ENCODE peak calls at places on chromosomes 5 and 9, in six cellular contexts. I is PC-3, B is GM23338, O is PC-9, E is heart right ventricle, Y is heart left ventricle. W is an unnamed sample.

GRCh38 chr5:149863830-149864229 is 80.8 kb downstream of the PDE6A start:
- DNase-seq in I (no peak), B (no peak), O (no peak), E (no peak), Y (no peak), W (no peak)

GRCh38 chr5:150801117-150801927 is 22.8 kb downstream of the SMIM3 start:
- DNase-seq in I (peak), B (peak), O (peak), E (no peak), Y (no peak), W (peak)

GRCh38 chr5:128213340-128213739 is 129.8 kb downstream of the SLC12A2 start:
- DNase-seq in I (peak), B (peak), O (peak), E (no peak), Y (peak), W (peak)

GRCh38 chr9:108551030-108551964 is 304.5 kb downstream of the ACTL7B start:
- DNase-seq in I (peak), B (peak), O (peak), E (no peak), Y (no peak), W (peak)

GRCh38 chr9:76900884-76901440 is 5.0 kb downstream of the PRUNE2 start:
- DNase-seq in I (no peak), B (no peak), O (no peak), E (no peak), Y (no peak), W (no peak)

GRCh38 chr9:108869092-108869725 is 7.1 kb downstream of the ACTL7A start:
- DNase-seq in I (peak), B (no peak), O (peak), E (no peak), Y (no peak), W (peak)

GRCh38 chr9:108234811-108235210 is 621.0 kb downstream of the ACTL7B start:
- DNase-seq in I (no peak), B (no peak), O (no peak), E (no peak), Y (no peak), W (peak)

GRCh38 chr5:113059232-113059805 is 82.7 kb downstream of the DCP2 start:
- DNase-seq in I (no peak), B (no peak), O (no peak), E (peak), Y (no peak), W (peak)

GRCh38 chr9:77707696-77708095 is 59.6 kb upstream of the GNA14 start:
- DNase-seq in I (peak), B (no peak), O (peak), E (no peak), Y (peak), W (peak)

GRCh38 chr5:108380531-108381021 is 1.3 kb downstream of the FBXL17 start:
- DNase-seq in I (peak), B (peak), O (peak), E (peak), Y (peak), W (peak)

GRCh38 chr9:133377721-133378216 is 1.6 kb downstream of the STKLD1 start:
- DNase-seq in I (peak), B (no peak), O (peak), E (no peak), Y (no peak), W (no peak)

GRCh38 chr5:57664700-57665099 is 182.1 kb upstream of the ACTBL2 start:
- DNase-seq in I (no peak), B (no peak), O (no peak), E (no peak), Y (no peak), W (no peak)

GRCh38 chr5:30804739-30805313 is 388.7 kb upstream of the CDH6 start:
- DNase-seq in I (peak), B (peak), O (no peak), E (no peak), Y (peak), W (no peak)

GRCh38 chr9:123749580-123750202 is 180.2 kb downstream of the DENND1A start:
- DNase-seq in I (no peak), B (peak), O (no peak), E (no peak), Y (no peak), W (peak)

GRCh38 chr9:129451089-129451656 is 169.7 kb downstream of the C9orf50 start:
- DNase-seq in I (no peak), B (no peak), O (no peak), E (peak), Y (peak), W (no peak)

GRCh38 chr5:61293051-61293450 is 39.0 kb upstream of the ZSWIM6 start:
- DNase-seq in I (peak), B (no peak), O (peak), E (no peak), Y (no peak), W (no peak)

GRCh38 chr5:150204588-150204960 is 14.7 kb downstream of the SLC6A7 start:
- DNase-seq in I (no peak), B (no peak), O (no peak), E (no peak), Y (no peak), W (no peak)

GRCh38 chr5:87099246-87099914 is 168.3 kb upstream of the RASA1 start:
- DNase-seq in I (peak), B (no peak), O (peak), E (no peak), Y (no peak), W (no peak)

GRCh38 chr5:166722939-166723338 is 1568.5 kb upstream of the WWC1 start:
- DNase-seq in I (peak), B (no peak), O (no peak), E (no peak), Y (no peak), W (peak)

GRCh38 chr5:118968925-118969375 is 19.4 kb downstream of the DTWD2 start:
- DNase-seq in I (peak), B (no peak), O (no peak), E (no peak), Y (peak), W (no peak)

GRCh38 chr9:106059886-106060285 is 365.5 kb downstream of the TMEM38B start:
- DNase-seq in I (no peak), B (no peak), O (no peak), E (no peak), Y (no peak), W (no peak)

GRCh38 chr9:136142859-136143214 is 24.2 kb upstream of the TMEM250 start:
- DNase-seq in I (no peak), B (no peak), O (no peak), E (no peak), Y (peak), W (no peak)

GRCh38 chr5:74336286-74336685 is 304.2 kb downstream of the ENC1 start:
- DNase-seq in I (no peak), B (peak), O (no peak), E (no peak), Y (no peak), W (no peak)

GRCh38 chr9:14283276-14283675 is 30.7 kb downstream of the NFIB start:
- DNase-seq in I (no peak), B (no peak), O (no peak), E (no peak), Y (no peak), W (no peak)

GRCh38 chr5:77379558-77380061 is 112.5 kb downstream of the WDR41 start:
- DNase-seq in I (no peak), B (no peak), O (no peak), E (no peak), Y (no peak), W (no peak)

GRCh38 chr5:64654184-64654938 is 35.9 kb upstream of the SHISAL2B start:
- DNase-seq in I (no peak), B (no peak), O (no peak), E (no peak), Y (no peak), W (no peak)

GRCh38 chr5:123476696-123477095 is 35.3 kb upstream of the CSNK1G3 start:
- DNase-seq in I (no peak), B (no peak), O (no peak), E (no peak), Y (no peak), W (peak)

GRCh38 chr5:176692326-176692725 is 45.0 kb downstream of the TSPAN17 start:
- DNase-seq in I (no peak), B (no peak), O (peak), E (no peak), Y (no peak), W (no peak)

GRCh38 chr9:70486127-70486526 is 71.7 kb upstream of the KLF9 start:
- DNase-seq in I (no peak), B (no peak), O (no peak), E (peak), Y (no peak), W (no peak)

GRCh38 chr9:34372598-34373011 is 4.1 kb downstream of the MYORG start:
- DNase-seq in I (no peak), B (peak), O (no peak), E (no peak), Y (no peak), W (no peak)

GRCh38 chr5:53997736-53998627 is 312.4 kb downstream of the ARL15 start:
- DNase-seq in I (no peak), B (peak), O (no peak), E (no peak), Y (no peak), W (peak)

GRCh38 chr9:74100042-74100441 is 397.1 kb upstream of the RORB start:
- DNase-seq in I (no peak), B (no peak), O (no peak), E (no peak), Y (no peak), W (no peak)

GRCh38 chr9:135252980-135253304 is 165.5 kb downstream of the OLFM1 start:
- DNase-seq in I (no peak), B (no peak), O (no peak), E (no peak), Y (no peak), W (no peak)

GRCh38 chr5:14617441-14617840 is 35.8 kb downstream of the OTULINL start:
- DNase-seq in I (no peak), B (no peak), O (no peak), E (no peak), Y (no peak), W (no peak)

GRCh38 chr5:3019045-3019444 is 267.6 kb upstream of the IRX2 start:
- DNase-seq in I (no peak), B (no peak), O (no peak), E (no peak), Y (no peak), W (no peak)

GRCh38 chr9:136901516-136902258 is 15.4 kb downstream of the TRAF2 start:
- DNase-seq in I (peak), B (no peak), O (peak), E (no peak), Y (no peak), W (peak)

GRCh38 chr5:165139730-165140129 is 1634.3 kb downstream of the MAT2B start:
- DNase-seq in I (no peak), B (no peak), O (no peak), E (no peak), Y (no peak), W (no peak)

GRCh38 chr5:115855959-115856358 is 14.2 kb downstream of the AP3S1 start:
- DNase-seq in I (no peak), B (no peak), O (no peak), E (no peak), Y (no peak), W (peak)

GRCh38 chr9:126519660-126520425 is 93.9 kb upstream of the LMX1B start:
- DNase-seq in I (peak), B (no peak), O (no peak), E (no peak), Y (no peak), W (no peak)
- H3K4me3 ChIP-seq in I (no peak), B (no peak), O (no peak), E (no peak), Y (no peak), W (no peak)

GRCh38 chr5:60014331-60014730 is 120.8 kb upstream of the PDE4D start:
- DNase-seq in I (no peak), B (no peak), O (no peak), E (no peak), Y (no peak), W (no peak)

GRCh38 chr5:60007724-60008123 is 114.2 kb upstream of the PDE4D start:
- DNase-seq in I (no peak), B (no peak), O (no peak), E (no peak), Y (no peak), W (no peak)

DNA sequence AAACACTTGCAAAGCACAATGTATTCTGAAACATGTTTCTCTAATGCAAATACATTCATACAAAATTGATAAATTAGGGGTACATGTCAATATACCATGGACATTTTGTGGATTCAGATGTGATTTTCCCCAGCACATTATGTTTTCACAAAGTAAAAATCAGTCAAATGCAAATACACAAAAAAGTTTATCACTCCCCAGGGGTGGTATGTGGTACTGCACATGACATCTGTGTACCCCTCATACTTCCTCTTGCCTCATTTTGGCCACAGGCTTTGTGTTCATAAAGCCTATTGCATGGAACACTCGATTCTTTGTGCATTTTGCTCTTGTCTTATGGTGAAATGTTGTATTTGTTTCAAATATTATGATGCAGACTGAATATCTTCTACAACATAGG is 116.8 kb upstream of the PDE4D start:
- DNase-seq in I (no peak), B (peak), O (no peak), E (no peak), Y (no peak), W (no peak)
- TF ChIP-seq CTCF in I (peak), B (no peak), O (no peak), E (no peak), Y (no peak), W (peak)

GRCh38 chr9:87868635-87869034 is 14.0 kb upstream of the SPATA31E1 start:
- DNase-seq in I (no peak), B (no peak), O (no peak), E (no peak), Y (no peak), W (no peak)
- H3K4me3 ChIP-seq in I (no peak), B (no peak), O (no peak), E (no peak), Y (no peak), W (no peak)

DNA sequence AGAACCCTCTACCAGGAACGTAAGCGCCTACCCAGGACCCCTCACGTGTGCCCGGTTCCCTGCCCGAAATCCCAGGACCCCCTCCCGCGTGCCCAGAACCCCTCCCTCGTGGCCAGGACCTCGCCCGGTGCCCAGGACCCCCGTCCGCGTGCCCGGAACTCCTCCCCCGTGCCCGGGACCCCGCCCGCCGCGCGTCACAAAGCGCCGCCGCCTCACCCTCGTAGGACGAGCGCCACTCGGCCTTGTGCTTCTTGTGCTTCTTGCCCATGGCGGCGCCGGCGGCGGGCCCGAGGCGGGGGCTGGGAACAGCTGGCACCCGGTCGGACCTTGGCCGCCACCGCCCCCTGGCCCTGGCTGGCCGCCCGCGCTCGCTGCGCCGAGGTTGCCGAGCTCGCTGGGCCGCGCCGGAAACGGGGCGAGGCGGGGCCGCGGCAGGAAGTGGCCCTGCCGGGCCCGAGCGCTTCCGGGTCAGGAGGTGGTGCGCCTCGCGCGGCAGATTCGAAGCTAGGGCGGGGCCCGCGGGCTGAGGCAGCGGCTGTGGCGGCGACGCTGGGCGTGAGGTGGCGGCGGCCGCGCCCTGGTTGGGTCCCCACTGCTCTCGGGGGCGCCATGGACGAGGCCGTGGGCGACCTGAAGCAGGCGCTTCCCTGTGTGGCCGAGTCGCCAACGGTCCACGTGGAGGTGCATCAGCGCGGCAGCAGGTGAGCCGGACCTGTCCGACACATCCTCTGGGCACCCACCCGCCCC is at the start of the genes BRD9 and TRIP13:
- DNase-seq in I (peak), B (peak), O (peak), E (peak), Y (peak), W (peak)
- TF ChIP-seq CTCF in I (no peak), B (no peak), O (peak), E (no peak), Y (peak), W (no peak)

GRCh38 chr9:117718701-117719100 is 14.5 kb downstream of the TLR4 start:
- DNase-seq in I (no peak), B (no peak), O (no peak), E (no peak), Y (no peak), W (no peak)

GRCh38 chr9:117720066-117720465 is 15.9 kb downstream of the TLR4 start:
- DNase-seq in I (no peak), B (no peak), O (no peak), E (no peak), Y (no peak), W (no peak)

GRCh38 chr9:117719161-117719560 is 15.0 kb downstream of the TLR4 start:
- DNase-seq in I (no peak), B (no peak), O (no peak), E (no peak), Y (no peak), W (no peak)

GRCh38 chr9:117720555-117720954 is 16.4 kb downstream of the TLR4 start:
- DNase-seq in I (no peak), B (no peak), O (no peak), E (peak), Y (peak), W (peak)

DNA sequence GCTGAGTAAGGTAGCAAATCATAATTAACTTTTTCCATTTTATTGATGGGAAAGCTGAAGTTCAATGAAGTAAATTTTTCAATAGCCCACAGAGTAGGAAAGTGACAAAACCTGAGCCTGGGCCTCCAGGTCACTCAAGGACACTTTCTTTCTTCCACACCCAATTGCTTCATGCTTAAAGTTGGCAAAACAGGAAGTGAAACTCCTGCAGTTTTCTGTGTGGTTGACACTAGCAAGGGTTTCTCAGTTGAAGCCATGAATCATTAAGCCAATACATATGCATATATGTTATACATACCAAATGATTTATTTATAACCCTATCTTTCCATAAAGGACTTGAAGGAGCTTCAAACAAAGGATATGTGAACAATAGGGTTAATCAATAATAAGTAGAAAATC is 13.9 kb downstream of the TLR4 start:
- DNase-seq in I (no peak), B (no peak), O (no peak), E (no peak), Y (no peak), W (peak)
- H3K4me3 ChIP-seq in I (no peak), B (no peak), O (no peak), E (no peak), Y (no peak), W (no peak)

GRCh38 chr5:163306421-163306820 is 131.0 kb upstream of the CCNG1 start:
- DNase-seq in I (peak), B (peak), O (no peak), E (no peak), Y (no peak), W (no peak)
- TF ChIP-seq CTCF in I (peak), B (peak), O (peak), E (peak), Y (peak), W (peak)

DNA sequence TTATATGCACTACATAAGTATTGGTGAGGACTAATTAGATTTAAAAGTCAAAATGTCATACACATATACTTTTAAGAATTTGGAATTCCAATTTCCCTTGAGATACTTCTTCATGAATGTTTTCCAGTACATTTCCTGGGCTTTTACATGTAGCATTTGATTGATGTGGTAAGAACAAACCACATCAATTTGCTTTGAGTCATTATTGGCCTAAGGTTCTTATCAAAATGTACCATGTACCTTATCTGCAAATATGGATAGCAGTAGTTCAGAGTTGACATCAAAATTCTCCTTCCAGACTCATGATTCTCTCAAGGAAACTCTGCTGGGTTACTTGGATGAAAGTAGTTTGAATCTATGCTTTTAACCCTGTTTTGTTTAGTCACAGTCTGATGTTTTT is 2.5 kb downstream of the CAST start:
- DNase-seq in I (no peak), B (no peak), O (no peak), E (no peak), Y (no peak), W (no peak)
- H3K4me3 ChIP-seq in I (peak), B (no peak), O (peak), E (no peak), Y (no peak), W (no peak)

GRCh38 chr9:107141967-107142366 is 141.1 kb upstream of the RAD23B start:
- DNase-seq in I (peak), B (peak), O (no peak), E (no peak), Y (no peak), W (peak)
- TF ChIP-seq CTCF in I (peak), B (peak), O (peak), E (peak), Y (peak), W (no peak)

W was measured in fibroblast of villous mesenchyme.